ENCODE peak calls at places on chromosomes 12 and 14, in five cellular contexts. O is tibial nerve, I is GM12892, B is spleen, P is transverse colon. W is an unnamed sample.

GRCh38 chr12:71645268-71645667 is 18.4 kb downstream of the ZFC3H1 start:
- DNase-seq in P (no peak), B (no peak), I (no peak), O (no peak), W (no peak)

GRCh38 chr12:41795066-41795465 is 349.6 kb downstream of the GXYLT1 start:
- DNase-seq in O (no peak), P (no peak), I (no peak), B (no peak), W (no peak)

GRCh38 chr14:92950773-92951172 is 27.8 kb downstream of the CHGA start:
- DNase-seq in B (no peak), I (no peak), O (no peak), P (no peak), W (no peak)

GRCh38 chr14:24415421-24416253 is 13.8 kb downstream of the CBLN3 start:
- DNase-seq in O (no peak), I (no peak), P (no peak), B (no peak), W (no peak)

GRCh38 chr12:11746024-11746771 is 96.7 kb downstream of the ETV6 start:
- DNase-seq in B (no peak), O (no peak), I (no peak), P (no peak), W (peak; percentile 51)

GRCh38 chr14:102764220-102764671 is 13.0 kb upstream of the TRAF3 start:
- DNase-seq in B (no peak), P (no peak), O (no peak), I (peak; percentile 64), W (no peak)

GRCh38 chr12:121748571-121749265 is 36.2 kb downstream of the TMEM120B start:
- DNase-seq in I (no peak), P (no peak), O (no peak), B (no peak), W (peak; percentile 90)

GRCh38 chr12:11762723-11763326 is 113.4 kb downstream of the ETV6 start:
- DNase-seq in P (no peak), B (no peak), I (no peak), O (no peak), W (no peak)

GRCh38 chr14:68510201-68510600 is 282.7 kb downstream of the ZFP36L1 start:
- DNase-seq in I (no peak), O (peak; percentile 80), P (no peak), B (no peak), W (no peak)

GRCh38 chr12:55842681-55843429 is at the start of gene MMP19:
- DNase-seq in B (peak; percentile 69), I (no peak), P (no peak), O (peak; percentile 49), W (no peak)

GRCh38 chr12:11162494-11162893 is 8.5 kb upstream of the SMIM10L1 start:
- DNase-seq in O (no peak), P (no peak), B (no peak), I (no peak), W (no peak)

GRCh38 chr12:56358836-56359532 is 923 bp downstream of the STAT2 start:
- DNase-seq in B (peak; percentile 28), P (peak; percentile 24), O (peak; percentile 40), I (no peak), W (no peak)

GRCh38 chr12:122116707-122117535 is 38.4 kb downstream of the MLXIP start:
- DNase-seq in I (no peak), B (peak; percentile 24), O (no peak), P (peak; percentile 76), W (no peak)

GRCh38 chr12:14901228-14901562 is 15.5 kb upstream of the MGP start:
- DNase-seq in O (no peak), B (no peak), I (no peak), P (no peak), W (no peak)

GRCh38 chr14:95679995-95680735 is 6.1 kb upstream of the TCL1B start:
- DNase-seq in P (no peak), O (no peak), I (no peak), B (no peak), W (no peak)

GRCh38 chr12:3357950-3358525 is 133.0 kb upstream of the PRMT8 start:
- DNase-seq in P (no peak), O (no peak), B (no peak), I (no peak), W (no peak)

GRCh38 chr12:123006977-123007376 is 26.5 kb downstream of the ARL6IP4 start:
- DNase-seq in O (no peak), B (no peak), I (no peak), P (no peak), W (no peak)

GRCh38 chr14:50932592-50933500 is 11.4 kb downstream of the PYGL start:
- DNase-seq in P (no peak), B (no peak), O (no peak), I (no peak), W (no peak)

GRCh38 chr12:15752780-15753179 is 36.4 kb downstream of the EPS8 start:
- DNase-seq in P (no peak), I (no peak), O (no peak), B (no peak), W (no peak)

GRCh38 chr12:46442239-46442638 is 69.7 kb upstream of the SLC38A2 start:
- DNase-seq in O (no peak), P (no peak), B (no peak), I (no peak), W (no peak)

GRCh38 chr12:29807125-29807524 is 23.4 kb upstream of the TMTC1 start:
- DNase-seq in P (no peak), B (no peak), O (no peak), I (no peak), W (no peak)

GRCh38 chr12:11645391-11645790 is 4.1 kb upstream of the ETV6 start:
- DNase-seq in P (no peak), O (no peak), B (no peak), I (no peak), W (no peak)

GRCh38 chr14:34640826-34641225 is 10.9 kb upstream of the SNX6 start:
- DNase-seq in B (no peak), P (no peak), I (no peak), O (no peak), W (no peak)

GRCh38 chr12:24838531-24838950 is 110.4 kb downstream of the BCAT1 start:
- DNase-seq in B (no peak), O (peak; percentile 84), P (peak; percentile 37), I (no peak), W (no peak)

DNA sequence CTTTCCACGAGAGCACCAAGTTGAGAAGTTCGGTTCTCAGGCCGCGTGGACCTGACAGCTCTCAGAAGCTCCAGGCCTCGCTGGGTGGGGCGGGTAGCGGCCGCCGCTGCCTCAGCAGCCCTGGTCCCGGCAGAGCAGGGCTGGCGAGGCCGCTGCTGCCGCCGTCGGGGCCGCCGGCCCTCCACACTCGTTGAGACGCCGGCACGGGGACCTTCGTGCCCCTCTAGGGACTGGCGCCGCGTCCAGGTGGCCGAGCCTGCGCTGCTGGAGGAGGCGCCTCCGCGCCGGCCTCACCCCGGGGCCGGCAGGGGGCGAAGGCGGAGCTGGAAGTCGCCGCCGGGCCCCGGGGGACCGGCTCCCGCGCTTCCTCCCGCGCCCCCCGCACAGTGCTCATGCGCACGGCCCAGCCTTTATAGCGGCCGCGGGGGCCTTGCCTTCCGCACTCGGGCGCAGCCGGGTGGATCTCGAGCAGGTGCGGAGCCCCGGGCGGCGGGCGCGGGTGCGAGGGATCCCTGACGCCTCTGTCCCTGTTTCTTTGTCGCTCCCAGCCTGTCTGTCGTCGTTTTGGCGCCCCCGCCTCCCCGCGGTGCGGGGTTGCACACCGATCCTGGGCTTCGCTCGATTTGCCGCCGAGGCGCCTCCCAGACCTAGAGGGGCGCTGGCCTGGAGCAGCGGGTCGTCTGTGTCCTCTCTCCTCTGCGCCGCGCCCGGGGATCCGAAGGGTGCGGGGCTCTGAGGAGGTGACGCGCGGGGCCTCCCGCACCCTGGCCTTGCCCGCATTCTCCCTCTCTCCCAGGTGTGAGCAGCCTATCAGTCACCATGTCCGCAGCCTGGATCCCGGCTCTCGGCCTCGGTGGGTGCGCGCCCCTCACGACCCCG is at the start of gene COCH:
- DNase-seq in I (peak; percentile 66), P (peak; percentile 54), O (no peak), B (peak; percentile 81), W (no peak)
- TF ChIP-seq POLR2A in I (peak; percentile 69), P (no peak), O (no peak), B (no peak), W (no peak)

GRCh38 chr12:105076913-105077312 is 7.3 kb downstream of the ALDH1L2 start:
- DNase-seq in I (no peak), B (no peak), P (no peak), O (no peak), W (no peak)

GRCh38 chr12:105079011-105079570 is 5.2 kb downstream of the ALDH1L2 start:
- DNase-seq in B (no peak), I (no peak), O (no peak), P (no peak), W (no peak)

GRCh38 chr12:105072888-105073488 is 11.3 kb downstream of the ALDH1L2 start:
- DNase-seq in P (no peak), O (no peak), I (no peak), B (no peak), W (no peak)

GRCh38 chr12:105076098-105076497 is 8.2 kb downstream of the ALDH1L2 start:
- DNase-seq in B (no peak), P (no peak), I (no peak), O (no peak), W (no peak)

DNA sequence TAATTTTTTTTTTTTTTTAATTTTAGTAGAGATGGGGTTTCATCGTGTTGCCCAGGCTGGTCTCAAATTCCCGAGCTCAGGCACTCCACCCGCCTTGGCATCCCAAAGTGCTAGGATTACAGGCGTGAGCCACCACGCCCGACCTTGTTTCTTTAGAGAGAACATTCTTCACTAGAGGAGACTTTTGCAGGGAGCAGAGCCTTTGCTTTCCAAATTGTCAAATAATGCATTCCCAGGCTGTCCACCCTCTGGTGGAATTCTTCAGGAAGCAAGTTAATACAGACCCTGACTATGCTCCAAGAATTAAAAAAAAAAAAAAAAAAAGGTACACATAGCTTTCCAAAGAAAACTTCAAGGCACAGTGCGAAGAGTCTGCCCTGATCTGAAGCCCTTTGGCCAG is 6.8 kb downstream of the ALDH1L2 start:
- DNase-seq in B (no peak), P (no peak), O (peak; percentile 24), I (no peak), W (no peak)
- TF ChIP-seq POLR2A in B (no peak), P (no peak), O (no peak), I (no peak), W (no peak)

DNA sequence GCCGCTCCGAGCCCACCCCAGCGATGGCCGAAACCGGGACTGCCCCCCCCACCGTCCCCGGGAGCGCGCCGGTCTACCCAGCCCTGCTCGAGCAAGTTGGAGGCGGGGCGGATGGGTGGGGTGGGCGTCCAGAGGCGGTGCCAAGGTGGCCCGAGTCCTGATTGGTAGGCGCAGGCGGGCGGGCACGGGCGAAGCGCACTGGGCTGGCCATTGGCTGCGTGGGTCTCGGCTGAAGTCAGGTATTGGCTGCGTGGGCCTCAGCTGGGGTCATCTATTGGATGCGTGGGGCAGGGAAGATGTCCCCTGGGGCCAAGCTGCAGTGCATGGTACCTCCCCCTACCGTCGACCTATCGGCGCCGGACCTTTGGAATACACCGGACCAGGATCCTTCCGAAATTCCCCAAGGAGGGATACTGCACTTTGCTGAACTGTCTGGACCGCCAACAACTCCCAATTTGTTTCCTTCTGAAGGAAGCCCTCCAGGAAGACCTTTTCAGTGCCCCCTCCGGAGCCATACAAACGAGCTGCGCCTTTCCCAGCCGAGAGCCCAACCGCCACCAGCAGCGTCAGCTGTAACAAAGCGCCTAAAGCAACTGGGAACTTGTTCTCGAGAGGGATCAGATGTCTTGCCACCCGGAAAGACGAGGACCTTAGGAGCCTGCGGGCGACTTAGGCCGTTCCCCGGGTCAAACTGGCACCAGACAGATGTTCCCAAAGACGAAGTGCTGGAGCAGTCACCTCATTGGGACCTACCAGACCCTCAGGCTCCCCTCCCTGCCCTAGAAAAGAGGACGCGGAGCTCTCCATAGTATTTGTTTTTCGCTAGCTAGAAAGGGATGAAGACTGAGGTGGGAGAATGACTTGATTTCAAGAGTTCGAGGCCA is at the start of gene HOMEZ:
- DNase-seq in B (peak; percentile 98), I (peak; percentile 94), O (peak; percentile 98), P (peak; percentile 99), W (peak; percentile 89)
- TF ChIP-seq POLR2A in B (no peak), I (peak; percentile 61), O (peak; percentile 88), P (peak; percentile 85), W (peak; percentile 48)

GRCh38 chr12:93408813-93409212 is 31.1 kb downstream of the NUDT4 start:
- DNase-seq in I (no peak), B (no peak), O (no peak), P (no peak), W (no peak)
- TF ChIP-seq POLR2A in I (no peak), B (no peak), O (no peak), P (no peak), W (no peak)